ENCODE peak calls at places on chromosome 16, in ten cellular contexts. One of them, this sample, is unnamed.

GRCh38 chr16:84495506-84495905 is 9.0 kb downstream of the MEAK7 start:
- DNase-seq in lower leg skin: peak; percentile 50
- DNase-seq in astrocyte of the cerebellum: no peak
- DNase-seq in adrenal gland: peak; percentile 38
- DNase-seq in EL: no peak
- DNase-seq in non-pigmented ciliary epithelial cell: no peak
- DNase-seq in PC-9: no peak
- DNase-seq in GM23248: no peak
- DNase-seq in astrocyte of the spinal cord: no peak
- DNase-seq in mucosa of descending colon: no peak
- DNase-seq in this sample: no peak

GRCh38 chr16:24322106-24322505 is 66.0 kb downstream of the CACNG3 start:
- DNase-seq in lower leg skin: no peak
- DNase-seq in astrocyte of the cerebellum: no peak
- DNase-seq in adrenal gland: no peak
- DNase-seq in EL: no peak
- DNase-seq in non-pigmented ciliary epithelial cell: no peak
- DNase-seq in PC-9: no peak
- DNase-seq in GM23248: no peak
- DNase-seq in astrocyte of the spinal cord: no peak
- DNase-seq in mucosa of descending colon: no peak
- DNase-seq in this sample: no peak

GRCh38 chr16:66171578-66171977 is 194.9 kb upstream of the CDH5 start:
- DNase-seq in lower leg skin: no peak
- DNase-seq in astrocyte of the cerebellum: no peak
- DNase-seq in adrenal gland: no peak
- DNase-seq in EL: no peak
- DNase-seq in non-pigmented ciliary epithelial cell: no peak
- DNase-seq in PC-9: no peak
- DNase-seq in GM23248: no peak
- DNase-seq in astrocyte of the spinal cord: no peak
- DNase-seq in mucosa of descending colon: no peak
- DNase-seq in this sample: no peak

GRCh38 chr16:85123891-85124635 is 11.8 kb upstream of the CIBAR2 start:
- DNase-seq in lower leg skin: peak; percentile 93
- DNase-seq in astrocyte of the cerebellum: peak; percentile 81
- DNase-seq in adrenal gland: peak; percentile 84
- DNase-seq in EL: peak; percentile 97
- DNase-seq in non-pigmented ciliary epithelial cell: no peak
- DNase-seq in PC-9: peak; percentile 71
- DNase-seq in GM23248: peak; percentile 74
- DNase-seq in astrocyte of the spinal cord: peak; percentile 92
- DNase-seq in mucosa of descending colon: peak; percentile 25
- DNase-seq in this sample: no peak

GRCh38 chr16:715448-716249 is 731 bp downstream of the METRN start:
- DNase-seq in lower leg skin: no peak
- DNase-seq in astrocyte of the cerebellum: no peak
- DNase-seq in adrenal gland: no peak
- DNase-seq in EL: peak; percentile 38
- DNase-seq in non-pigmented ciliary epithelial cell: no peak
- DNase-seq in PC-9: no peak
- DNase-seq in GM23248: peak; percentile 63
- DNase-seq in astrocyte of the spinal cord: no peak
- DNase-seq in mucosa of descending colon: no peak
- DNase-seq in this sample: no peak

GRCh38 chr16:23466162-23466885 is 13.3 kb upstream of the COG7 start:
- DNase-seq in lower leg skin: no peak
- DNase-seq in astrocyte of the cerebellum: no peak
- DNase-seq in adrenal gland: no peak
- DNase-seq in EL: peak; percentile 81
- DNase-seq in non-pigmented ciliary epithelial cell: peak; percentile 43
- DNase-seq in PC-9: no peak
- DNase-seq in GM23248: peak; percentile 87
- DNase-seq in astrocyte of the spinal cord: peak; percentile 88
- DNase-seq in mucosa of descending colon: no peak
- DNase-seq in this sample: no peak

GRCh38 chr16:63596716-63597115 is 1525.1 kb downstream of the CDH11 start:
- DNase-seq in lower leg skin: no peak
- DNase-seq in astrocyte of the cerebellum: no peak
- DNase-seq in adrenal gland: no peak
- DNase-seq in EL: no peak
- DNase-seq in non-pigmented ciliary epithelial cell: no peak
- DNase-seq in PC-9: no peak
- DNase-seq in GM23248: no peak
- DNase-seq in astrocyte of the spinal cord: no peak
- DNase-seq in mucosa of descending colon: no peak
- DNase-seq in this sample: no peak

GRCh38 chr16:86565644-86566511 is 751 bp upstream of the FOXC2 start:
- DNase-seq in lower leg skin: no peak
- DNase-seq in astrocyte of the cerebellum: no peak
- DNase-seq in adrenal gland: no peak
- DNase-seq in EL: peak; percentile 35
- DNase-seq in non-pigmented ciliary epithelial cell: no peak
- DNase-seq in PC-9: no peak
- DNase-seq in GM23248: no peak
- DNase-seq in astrocyte of the spinal cord: no peak
- DNase-seq in mucosa of descending colon: no peak
- DNase-seq in this sample: no peak